ENCODE peak calls at places on chromosomes 12 and 14, in ten cellular contexts. One of them, this sample, is unnamed.

GRCh38 chr12:65649126-65649525 is 175.2 kb upstream of the HMGA2 start:
- DNase-seq in spleen: no peak
- DNase-seq in Peyer's patch: no peak
- DNase-seq in ovary: no peak
- DNase-seq in breast epithelium: no peak
- DNase-seq in tibial nerve: peak; percentile 20
- DNase-seq in A549: peak; percentile 94
- DNase-seq in gastrocnemius medialis: no peak
- DNase-seq in esophagus squamous epithelium: no peak
- DNase-seq in H1: no peak
- DNase-seq in this sample: no peak

GRCh38 chr12:52686756-52687487 is 6.7 kb upstream of the KRT1 start:
- DNase-seq in gastrocnemius medialis: no peak
- DNase-seq in H1: no peak
- DNase-seq in Peyer's patch: no peak
- DNase-seq in A549: no peak
- DNase-seq in spleen: no peak
- DNase-seq in esophagus squamous epithelium: no peak
- DNase-seq in tibial nerve: no peak
- DNase-seq in breast epithelium: peak; percentile 7
- DNase-seq in ovary: no peak
- DNase-seq in this sample: no peak

GRCh38 chr12:116360579-116361403 is 83.3 kb upstream of the MED13L start:
- DNase-seq in breast epithelium: no peak
- DNase-seq in tibial nerve: no peak
- DNase-seq in ovary: no peak
- DNase-seq in esophagus squamous epithelium: no peak
- DNase-seq in H1: no peak
- DNase-seq in Peyer's patch: no peak
- DNase-seq in gastrocnemius medialis: no peak
- DNase-seq in A549: no peak
- DNase-seq in spleen: peak; percentile 40
- DNase-seq in this sample: peak; percentile 54

GRCh38 chr12:113954547-113954946 is 11.6 kb downstream of the RBM19 start:
- DNase-seq in H1: no peak
- DNase-seq in ovary: no peak
- DNase-seq in A549: no peak
- DNase-seq in gastrocnemius medialis: no peak
- DNase-seq in spleen: no peak
- DNase-seq in Peyer's patch: no peak
- DNase-seq in tibial nerve: no peak
- DNase-seq in breast epithelium: no peak
- DNase-seq in esophagus squamous epithelium: no peak
- DNase-seq in this sample: no peak

GRCh38 chr12:110234197-110235154 is 46.6 kb upstream of the ATP2A2 start:
- DNase-seq in gastrocnemius medialis: no peak
- DNase-seq in A549: peak; percentile 43
- DNase-seq in tibial nerve: no peak
- DNase-seq in Peyer's patch: no peak
- DNase-seq in H1: no peak
- DNase-seq in spleen: no peak
- DNase-seq in breast epithelium: no peak
- DNase-seq in ovary: no peak
- DNase-seq in esophagus squamous epithelium: no peak
- DNase-seq in this sample: no peak

GRCh38 chr14:100740931-100741330 is 14.2 kb downstream of the DLK1 start:
- DNase-seq in A549: no peak
- DNase-seq in tibial nerve: no peak
- DNase-seq in Peyer's patch: no peak
- DNase-seq in ovary: no peak
- DNase-seq in breast epithelium: peak; percentile 43
- DNase-seq in esophagus squamous epithelium: no peak
- DNase-seq in spleen: peak; percentile 37
- DNase-seq in gastrocnemius medialis: no peak
- DNase-seq in H1: no peak
- DNase-seq in this sample: no peak

GRCh38 chr12:57237952-57238853 is 8.7 kb downstream of the SHMT2 start:
- DNase-seq in H1: peak; percentile 83
- DNase-seq in ovary: no peak
- DNase-seq in A549: no peak
- DNase-seq in Peyer's patch: peak; percentile 53
- DNase-seq in tibial nerve: no peak
- DNase-seq in esophagus squamous epithelium: no peak
- DNase-seq in gastrocnemius medialis: no peak
- DNase-seq in spleen: peak; percentile 81
- DNase-seq in breast epithelium: no peak
- DNase-seq in this sample: peak; percentile 49

GRCh38 chr12:14995583-14996425 is 23.0 kb downstream of the PDE6H start:
- DNase-seq in gastrocnemius medialis: no peak
- DNase-seq in breast epithelium: no peak
- DNase-seq in esophagus squamous epithelium: no peak
- DNase-seq in tibial nerve: no peak
- DNase-seq in A549: peak; percentile 81
- DNase-seq in ovary: no peak
- DNase-seq in H1: no peak
- DNase-seq in spleen: no peak
- DNase-seq in Peyer's patch: no peak
- DNase-seq in this sample: peak; percentile 77

GRCh38 chr12:123427036-123427769 is 9.3 kb downstream of the RILPL2 start:
- DNase-seq in Peyer's patch: no peak
- DNase-seq in esophagus squamous epithelium: no peak
- DNase-seq in gastrocnemius medialis: no peak
- DNase-seq in A549: no peak
- DNase-seq in H1: no peak
- DNase-seq in tibial nerve: no peak
- DNase-seq in ovary: no peak
- DNase-seq in breast epithelium: no peak
- DNase-seq in spleen: peak; percentile 92
- DNase-seq in this sample: no peak

GRCh38 chr14:68471029-68471963 is 321.6 kb downstream of the ZFP36L1 start:
- DNase-seq in esophagus squamous epithelium: no peak
- DNase-seq in A549: no peak
- DNase-seq in ovary: no peak
- DNase-seq in spleen: no peak
- DNase-seq in gastrocnemius medialis: no peak
- DNase-seq in tibial nerve: no peak
- DNase-seq in H1: peak; percentile 52
- DNase-seq in Peyer's patch: no peak
- DNase-seq in breast epithelium: no peak
- DNase-seq in this sample: no peak

GRCh38 chr12:19799886-19800602 is 360.8 kb downstream of the AEBP2 start:
- DNase-seq in A549: no peak
- DNase-seq in spleen: no peak
- DNase-seq in gastrocnemius medialis: no peak
- DNase-seq in Peyer's patch: no peak
- DNase-seq in tibial nerve: no peak
- DNase-seq in H1: no peak
- DNase-seq in ovary: no peak
- DNase-seq in esophagus squamous epithelium: no peak
- DNase-seq in breast epithelium: no peak
- DNase-seq in this sample: no peak

GRCh38 chr12:107134558-107134957 is 41.2 kb upstream of the CRY1 start:
- DNase-seq in A549: peak; percentile 71
- DNase-seq in gastrocnemius medialis: no peak
- DNase-seq in tibial nerve: no peak
- DNase-seq in Peyer's patch: no peak
- DNase-seq in H1: peak; percentile 63
- DNase-seq in ovary: no peak
- DNase-seq in esophagus squamous epithelium: no peak
- DNase-seq in spleen: no peak
- DNase-seq in breast epithelium: no peak
- DNase-seq in this sample: peak; percentile 61

GRCh38 chr12:109631236-109632150 is 57.9 kb downstream of the MVK start:
- DNase-seq in ovary: no peak
- DNase-seq in spleen: no peak
- DNase-seq in H1: no peak
- DNase-seq in gastrocnemius medialis: no peak
- DNase-seq in tibial nerve: no peak
- DNase-seq in A549: no peak
- DNase-seq in esophagus squamous epithelium: no peak
- DNase-seq in Peyer's patch: no peak
- DNase-seq in breast epithelium: no peak
- DNase-seq in this sample: no peak

GRCh38 chr12:25550186-25550585 is 2.9 kb downstream of the LMNTD1 start:
- DNase-seq in esophagus squamous epithelium: no peak
- DNase-seq in A549: no peak
- DNase-seq in H1: no peak
- DNase-seq in tibial nerve: no peak
- DNase-seq in spleen: no peak
- DNase-seq in breast epithelium: no peak
- DNase-seq in ovary: no peak
- DNase-seq in Peyer's patch: no peak
- DNase-seq in gastrocnemius medialis: no peak
- DNase-seq in this sample: no peak

GRCh38 chr14:95994593-95994928 is 44.6 kb upstream of the C14orf132 start:
- DNase-seq in Peyer's patch: no peak
- DNase-seq in tibial nerve: no peak
- DNase-seq in H1: no peak
- DNase-seq in gastrocnemius medialis: no peak
- DNase-seq in A549: no peak
- DNase-seq in breast epithelium: no peak
- DNase-seq in spleen: no peak
- DNase-seq in esophagus squamous epithelium: no peak
- DNase-seq in ovary: no peak
- DNase-seq in this sample: no peak

GRCh38 chr12:1661553-1662335 is 29.1 kb upstream of the ADIPOR2 start:
- DNase-seq in ovary: peak; percentile 85
- DNase-seq in esophagus squamous epithelium: peak; percentile 62
- DNase-seq in Peyer's patch: peak; percentile 97
- DNase-seq in breast epithelium: peak; percentile 82
- DNase-seq in tibial nerve: peak; percentile 83
- DNase-seq in gastrocnemius medialis: peak; percentile 80
- DNase-seq in spleen: peak; percentile 96
- DNase-seq in H1: peak; percentile 70
- DNase-seq in A549: peak; percentile 91
- DNase-seq in this sample: peak; percentile 98
- TF ChIP-seq POLR2A in ovary: peak; percentile 49
- TF ChIP-seq POLR2A in esophagus squamous epithelium: no peak
- TF ChIP-seq POLR2A in Peyer's patch: peak; percentile 45
- TF ChIP-seq POLR2A in breast epithelium: no peak
- TF ChIP-seq POLR2A in tibial nerve: peak; percentile 91
- TF ChIP-seq POLR2A in gastrocnemius medialis: peak; percentile 57
- TF ChIP-seq POLR2A in spleen: no peak
- TF ChIP-seq POLR2A in H1: no peak
- TF ChIP-seq POLR2A in A549: peak; percentile 68
- TF ChIP-seq POLR2A in this sample: peak; percentile 25

DNA sequence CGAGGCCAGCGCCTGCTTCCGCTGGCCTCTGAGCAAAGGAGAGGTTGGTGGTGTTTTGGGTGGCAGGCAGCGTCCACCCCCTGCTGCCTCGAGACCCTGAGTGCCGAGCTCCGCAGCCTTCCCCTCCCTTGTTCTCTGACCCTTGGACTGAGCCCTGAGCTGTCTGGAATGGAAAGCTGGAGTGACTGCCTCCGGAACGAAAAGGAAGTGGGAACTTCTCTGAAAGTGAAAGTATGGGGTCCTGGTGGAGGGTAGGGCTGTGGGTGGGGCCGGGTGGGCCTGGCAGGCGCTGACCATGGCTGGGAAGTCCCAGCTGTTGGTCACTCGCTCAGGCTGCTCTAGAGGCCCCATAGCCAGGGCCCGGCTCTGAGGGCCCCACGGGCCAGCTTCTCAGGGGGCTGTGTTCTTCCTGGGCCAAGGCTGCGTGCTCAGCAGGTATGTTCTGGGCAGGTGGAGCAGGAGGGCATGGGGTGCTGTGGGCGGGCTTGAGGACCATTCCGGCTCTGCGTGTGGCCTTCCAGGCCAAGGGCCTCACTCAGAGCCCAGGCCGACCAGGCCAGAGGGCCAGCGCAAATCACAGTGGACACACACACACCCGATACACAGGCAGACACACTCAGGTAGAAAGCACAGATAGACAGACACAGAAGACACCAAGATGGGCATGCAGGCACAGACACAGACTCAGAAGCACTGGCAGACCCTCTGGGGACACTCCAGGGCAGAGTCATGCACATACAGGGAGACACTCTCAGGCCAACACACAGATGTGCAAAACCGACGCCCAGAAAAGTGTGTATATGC is at the start of gene EXOC3L4:
- DNase-seq in ovary: no peak
- DNase-seq in spleen: no peak
- DNase-seq in breast epithelium: no peak
- DNase-seq in tibial nerve: no peak
- DNase-seq in A549: no peak
- DNase-seq in gastrocnemius medialis: no peak
- DNase-seq in Peyer's patch: peak; percentile 75
- DNase-seq in H1: no peak
- DNase-seq in esophagus squamous epithelium: no peak
- DNase-seq in this sample: no peak
- TF ChIP-seq POLR2A in ovary: no peak
- TF ChIP-seq POLR2A in spleen: no peak
- TF ChIP-seq POLR2A in breast epithelium: no peak
- TF ChIP-seq POLR2A in tibial nerve: no peak
- TF ChIP-seq POLR2A in A549: no peak
- TF ChIP-seq POLR2A in gastrocnemius medialis: no peak
- TF ChIP-seq POLR2A in Peyer's patch: no peak
- TF ChIP-seq POLR2A in H1: no peak
- TF ChIP-seq POLR2A in esophagus squamous epithelium: no peak
- TF ChIP-seq POLR2A in this sample: no peak

GRCh38 chr12:115518-115917 is 49.0 kb downstream of the IQSEC3 start:
- DNase-seq in tibial nerve: no peak
- DNase-seq in H1: no peak
- DNase-seq in breast epithelium: no peak
- DNase-seq in ovary: no peak
- DNase-seq in esophagus squamous epithelium: no peak
- DNase-seq in gastrocnemius medialis: no peak
- DNase-seq in Peyer's patch: no peak
- DNase-seq in spleen: no peak
- DNase-seq in A549: no peak
- DNase-seq in this sample: no peak
- TF ChIP-seq POLR2A in tibial nerve: no peak
- TF ChIP-seq POLR2A in H1: no peak
- TF ChIP-seq POLR2A in breast epithelium: no peak
- TF ChIP-seq POLR2A in ovary: no peak
- TF ChIP-seq POLR2A in esophagus squamous epithelium: no peak
- TF ChIP-seq POLR2A in gastrocnemius medialis: no peak
- TF ChIP-seq POLR2A in Peyer's patch: no peak
- TF ChIP-seq POLR2A in spleen: no peak
- TF ChIP-seq POLR2A in A549: no peak
- TF ChIP-seq POLR2A in this sample: no peak

DNA sequence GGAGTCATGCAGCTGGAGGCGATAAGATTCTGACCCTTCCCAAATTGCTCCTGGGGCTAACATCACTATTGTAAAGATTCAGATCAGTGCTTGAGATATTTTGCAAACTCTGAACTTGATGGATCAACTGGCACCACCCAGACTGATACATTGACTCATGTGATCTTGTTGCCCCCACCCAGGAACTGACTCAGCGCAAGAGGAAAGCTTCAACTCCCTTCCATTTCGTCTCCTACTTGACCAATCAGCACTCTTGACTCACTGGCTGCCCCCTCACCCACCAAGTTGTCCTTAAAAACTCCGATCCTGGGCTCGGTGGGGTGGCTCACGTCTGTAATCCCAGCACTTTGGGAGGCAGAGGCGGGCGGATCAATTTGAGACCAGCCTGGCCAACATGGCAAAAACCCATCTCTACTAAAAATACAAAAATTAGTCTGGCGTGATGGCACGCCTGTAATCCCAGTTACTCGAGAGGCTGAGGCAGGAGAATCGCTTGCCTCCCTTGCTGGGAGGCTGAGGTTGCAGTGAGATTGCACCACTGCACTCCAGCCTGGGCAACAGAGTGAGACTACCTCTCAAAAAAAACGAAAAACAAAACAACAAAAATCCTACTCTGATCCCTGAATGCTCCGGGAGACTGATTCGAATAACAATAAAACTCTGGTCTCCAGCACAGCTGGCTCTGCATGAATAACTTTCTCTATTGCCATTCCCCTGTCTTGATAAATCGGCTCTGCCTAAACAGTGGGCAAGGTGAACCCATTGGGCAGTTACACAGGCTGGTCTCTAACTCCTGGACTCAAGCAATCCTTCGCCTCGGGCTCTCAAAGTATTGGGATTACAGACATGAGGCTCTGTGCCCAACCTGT is 9.8 kb upstream of the ARF6 start:
- DNase-seq in breast epithelium: no peak
- DNase-seq in H1: peak; percentile 42
- DNase-seq in esophagus squamous epithelium: no peak
- DNase-seq in gastrocnemius medialis: no peak
- DNase-seq in ovary: no peak
- DNase-seq in spleen: no peak
- DNase-seq in Peyer's patch: no peak
- DNase-seq in tibial nerve: no peak
- DNase-seq in A549: no peak
- DNase-seq in this sample: peak; percentile 78
- TF ChIP-seq POLR2A in breast epithelium: no peak
- TF ChIP-seq POLR2A in H1: no peak
- TF ChIP-seq POLR2A in esophagus squamous epithelium: no peak
- TF ChIP-seq POLR2A in gastrocnemius medialis: no peak
- TF ChIP-seq POLR2A in ovary: no peak
- TF ChIP-seq POLR2A in spleen: no peak
- TF ChIP-seq POLR2A in Peyer's patch: no peak
- TF ChIP-seq POLR2A in tibial nerve: no peak
- TF ChIP-seq POLR2A in A549: no peak
- TF ChIP-seq POLR2A in this sample: peak; percentile 25

This sample was measured in erythroblast.